ENCODE peak calls at places on chromosome 3, in eight cellular contexts. One of them, this sample, is unnamed.

GRCh38 chr3:121165397-121165837 is 257.4 kb downstream of the STXBP5L start:
- DNase-seq in AG10803: no peak
- DNase-seq in NCI-H2029 treated with DMSO at 0.1 percent for 48 hours: no peak
- DNase-seq in activated CD8-positive, alpha-beta memory T cell treated with anti-CD3 and anti-CD28 coated beads, Interleukin-2, amount 50 U/mL, for 48 hours: no peak
- DNase-seq in effector memory CD8-positive, alpha-beta T cell: no peak
- DNase-seq in posterior cingulate gyrus: no peak
- DNase-seq in T-helper 2 cell: no peak
- DNase-seq in brain pericyte: no peak
- DNase-seq in this sample: no peak

GRCh38 chr3:172760406-172760805 is 9.9 kb downstream of the ECT2 start:
- DNase-seq in brain pericyte: no peak
- DNase-seq in posterior cingulate gyrus: no peak
- DNase-seq in activated CD8-positive, alpha-beta memory T cell treated with anti-CD3 and anti-CD28 coated beads, Interleukin-2, amount 50 U/mL, for 48 hours: no peak
- DNase-seq in AG10803: peak
- DNase-seq in NCI-H2029 treated with DMSO at 0.1 percent for 48 hours: no peak
- DNase-seq in T-helper 2 cell: no peak
- DNase-seq in effector memory CD8-positive, alpha-beta T cell: no peak
- DNase-seq in this sample: no peak

GRCh38 chr3:110272525-110272924 is 799.1 kb upstream of the NECTIN3 start:
- DNase-seq in activated CD8-positive, alpha-beta memory T cell treated with anti-CD3 and anti-CD28 coated beads, Interleukin-2, amount 50 U/mL, for 48 hours: no peak
- DNase-seq in NCI-H2029 treated with DMSO at 0.1 percent for 48 hours: no peak
- DNase-seq in posterior cingulate gyrus: no peak
- DNase-seq in AG10803: no peak
- DNase-seq in effector memory CD8-positive, alpha-beta T cell: no peak
- DNase-seq in brain pericyte: no peak
- DNase-seq in T-helper 2 cell: no peak
- DNase-seq in this sample: no peak

GRCh38 chr3:184380627-184381260 is 890 bp downstream of the CHRD start:
- DNase-seq in T-helper 2 cell: no peak
- DNase-seq in posterior cingulate gyrus: no peak
- DNase-seq in effector memory CD8-positive, alpha-beta T cell: no peak
- DNase-seq in brain pericyte: no peak
- DNase-seq in activated CD8-positive, alpha-beta memory T cell treated with anti-CD3 and anti-CD28 coated beads, Interleukin-2, amount 50 U/mL, for 48 hours: no peak
- DNase-seq in AG10803: no peak
- DNase-seq in NCI-H2029 treated with DMSO at 0.1 percent for 48 hours: no peak
- DNase-seq in this sample: no peak

GRCh38 chr3:38020342-38020726 is 9.1 kb downstream of the PLCD1 start:
- DNase-seq in posterior cingulate gyrus: no peak
- DNase-seq in AG10803: no peak
- DNase-seq in activated CD8-positive, alpha-beta memory T cell treated with anti-CD3 and anti-CD28 coated beads, Interleukin-2, amount 50 U/mL, for 48 hours: no peak
- DNase-seq in T-helper 2 cell: no peak
- DNase-seq in NCI-H2029 treated with DMSO at 0.1 percent for 48 hours: no peak
- DNase-seq in effector memory CD8-positive, alpha-beta T cell: no peak
- DNase-seq in brain pericyte: no peak
- DNase-seq in this sample: no peak

GRCh38 chr3:153162513-153163348 is 705 bp downstream of the RAP2B start:
- DNase-seq in brain pericyte: no peak
- DNase-seq in T-helper 2 cell: peak
- DNase-seq in NCI-H2029 treated with DMSO at 0.1 percent for 48 hours: no peak
- DNase-seq in posterior cingulate gyrus: peak
- DNase-seq in activated CD8-positive, alpha-beta memory T cell treated with anti-CD3 and anti-CD28 coated beads, Interleukin-2, amount 50 U/mL, for 48 hours: peak
- DNase-seq in AG10803: peak
- DNase-seq in effector memory CD8-positive, alpha-beta T cell: peak
- DNase-seq in this sample: peak

GRCh38 chr3:71245052-71245488 is 338.5 kb downstream of the FOXP1 start:
- DNase-seq in effector memory CD8-positive, alpha-beta T cell: no peak
- DNase-seq in activated CD8-positive, alpha-beta memory T cell treated with anti-CD3 and anti-CD28 coated beads, Interleukin-2, amount 50 U/mL, for 48 hours: no peak
- DNase-seq in brain pericyte: no peak
- DNase-seq in posterior cingulate gyrus: no peak
- DNase-seq in NCI-H2029 treated with DMSO at 0.1 percent for 48 hours: no peak
- DNase-seq in AG10803: peak
- DNase-seq in T-helper 2 cell: no peak
- DNase-seq in this sample: no peak

GRCh38 chr3:137760341-137761098 is 3.6 kb upstream of the SOX14 start:
- DNase-seq in AG10803: no peak
- DNase-seq in effector memory CD8-positive, alpha-beta T cell: no peak
- DNase-seq in NCI-H2029 treated with DMSO at 0.1 percent for 48 hours: no peak
- DNase-seq in posterior cingulate gyrus: no peak
- DNase-seq in T-helper 2 cell: no peak
- DNase-seq in brain pericyte: no peak
- DNase-seq in activated CD8-positive, alpha-beta memory T cell treated with anti-CD3 and anti-CD28 coated beads, Interleukin-2, amount 50 U/mL, for 48 hours: no peak
- DNase-seq in this sample: no peak

GRCh38 chr3:106963446-106963845 is 413.8 kb upstream of the CCDC54 start:
- DNase-seq in effector memory CD8-positive, alpha-beta T cell: no peak
- DNase-seq in activated CD8-positive, alpha-beta memory T cell treated with anti-CD3 and anti-CD28 coated beads, Interleukin-2, amount 50 U/mL, for 48 hours: no peak
- DNase-seq in brain pericyte: peak
- DNase-seq in posterior cingulate gyrus: no peak
- DNase-seq in AG10803: no peak
- DNase-seq in NCI-H2029 treated with DMSO at 0.1 percent for 48 hours: no peak
- DNase-seq in T-helper 2 cell: no peak
- DNase-seq in this sample: no peak

GRCh38 chr3:140573011-140573410 is 104.9 kb upstream of the TRIM42 start:
- DNase-seq in brain pericyte: no peak
- DNase-seq in posterior cingulate gyrus: no peak
- DNase-seq in AG10803: no peak
- DNase-seq in NCI-H2029 treated with DMSO at 0.1 percent for 48 hours: no peak
- DNase-seq in T-helper 2 cell: no peak
- DNase-seq in effector memory CD8-positive, alpha-beta T cell: no peak
- DNase-seq in activated CD8-positive, alpha-beta memory T cell treated with anti-CD3 and anti-CD28 coated beads, Interleukin-2, amount 50 U/mL, for 48 hours: no peak
- DNase-seq in this sample: no peak

GRCh38 chr3:72348357-72348756 is 499.9 kb downstream of the SHQ1 start:
- DNase-seq in NCI-H2029 treated with DMSO at 0.1 percent for 48 hours: no peak
- DNase-seq in brain pericyte: no peak
- DNase-seq in posterior cingulate gyrus: no peak
- DNase-seq in T-helper 2 cell: no peak
- DNase-seq in AG10803: no peak
- DNase-seq in effector memory CD8-positive, alpha-beta T cell: no peak
- DNase-seq in activated CD8-positive, alpha-beta memory T cell treated with anti-CD3 and anti-CD28 coated beads, Interleukin-2, amount 50 U/mL, for 48 hours: no peak
- DNase-seq in this sample: no peak

GRCh38 chr3:185927501-185928200 is 10.2 kb downstream of the TRA2B start:
- DNase-seq in activated CD8-positive, alpha-beta memory T cell treated with anti-CD3 and anti-CD28 coated beads, Interleukin-2, amount 50 U/mL, for 48 hours: no peak
- DNase-seq in brain pericyte: no peak
- DNase-seq in posterior cingulate gyrus: no peak
- DNase-seq in AG10803: no peak
- DNase-seq in T-helper 2 cell: no peak
- DNase-seq in effector memory CD8-positive, alpha-beta T cell: no peak
- DNase-seq in NCI-H2029 treated with DMSO at 0.1 percent for 48 hours: no peak
- DNase-seq in this sample: no peak

GRCh38 chr3:136898954-136899353 is 36.9 kb downstream of the NCK1 start:
- DNase-seq in effector memory CD8-positive, alpha-beta T cell: no peak
- DNase-seq in brain pericyte: no peak
- DNase-seq in posterior cingulate gyrus: no peak
- DNase-seq in NCI-H2029 treated with DMSO at 0.1 percent for 48 hours: no peak
- DNase-seq in AG10803: peak
- DNase-seq in activated CD8-positive, alpha-beta memory T cell treated with anti-CD3 and anti-CD28 coated beads, Interleukin-2, amount 50 U/mL, for 48 hours: no peak
- DNase-seq in T-helper 2 cell: no peak
- DNase-seq in this sample: no peak

GRCh38 chr3:3998140-3998977 is 199.1 kb downstream of the LRRN1 start:
- DNase-seq in effector memory CD8-positive, alpha-beta T cell: no peak
- DNase-seq in brain pericyte: no peak
- DNase-seq in activated CD8-positive, alpha-beta memory T cell treated with anti-CD3 and anti-CD28 coated beads, Interleukin-2, amount 50 U/mL, for 48 hours: no peak
- DNase-seq in posterior cingulate gyrus: no peak
- DNase-seq in T-helper 2 cell: no peak
- DNase-seq in AG10803: no peak
- DNase-seq in NCI-H2029 treated with DMSO at 0.1 percent for 48 hours: peak
- DNase-seq in this sample: no peak

GRCh38 chr3:14506626-14507344 is 33.4 kb downstream of the GRIP2 start:
- DNase-seq in NCI-H2029 treated with DMSO at 0.1 percent for 48 hours: no peak
- DNase-seq in brain pericyte: no peak
- DNase-seq in posterior cingulate gyrus: no peak
- DNase-seq in T-helper 2 cell: no peak
- DNase-seq in activated CD8-positive, alpha-beta memory T cell treated with anti-CD3 and anti-CD28 coated beads, Interleukin-2, amount 50 U/mL, for 48 hours: peak
- DNase-seq in AG10803: no peak
- DNase-seq in effector memory CD8-positive, alpha-beta T cell: no peak
- DNase-seq in this sample: no peak

GRCh38 chr3:43231276-43232000 is 54.9 kb upstream of the SNRK start:
- DNase-seq in T-helper 2 cell: no peak
- DNase-seq in posterior cingulate gyrus: no peak
- DNase-seq in NCI-H2029 treated with DMSO at 0.1 percent for 48 hours: no peak
- DNase-seq in effector memory CD8-positive, alpha-beta T cell: no peak
- DNase-seq in activated CD8-positive, alpha-beta memory T cell treated with anti-CD3 and anti-CD28 coated beads, Interleukin-2, amount 50 U/mL, for 48 hours: no peak
- DNase-seq in AG10803: peak
- DNase-seq in brain pericyte: no peak
- DNase-seq in this sample: no peak

GRCh38 chr3:42605550-42606173 is 5.2 kb downstream of the NKTR start:
- DNase-seq in T-helper 2 cell: no peak
- DNase-seq in NCI-H2029 treated with DMSO at 0.1 percent for 48 hours: no peak
- DNase-seq in posterior cingulate gyrus: no peak
- DNase-seq in brain pericyte: no peak
- DNase-seq in AG10803: no peak
- DNase-seq in activated CD8-positive, alpha-beta memory T cell treated with anti-CD3 and anti-CD28 coated beads, Interleukin-2, amount 50 U/mL, for 48 hours: no peak
- DNase-seq in effector memory CD8-positive, alpha-beta T cell: no peak
- DNase-seq in this sample: no peak

GRCh38 chr3:69181592-69182211 is 59.3 kb upstream of the LMOD3 start:
- DNase-seq in NCI-H2029 treated with DMSO at 0.1 percent for 48 hours: no peak
- DNase-seq in T-helper 2 cell: no peak
- DNase-seq in brain pericyte: peak
- DNase-seq in AG10803: peak
- DNase-seq in activated CD8-positive, alpha-beta memory T cell treated with anti-CD3 and anti-CD28 coated beads, Interleukin-2, amount 50 U/mL, for 48 hours: no peak
- DNase-seq in posterior cingulate gyrus: no peak
- DNase-seq in effector memory CD8-positive, alpha-beta T cell: no peak
- DNase-seq in this sample: no peak

GRCh38 chr3:76078101-76078500 is 292.8 kb upstream of the ZNF717 start:
- DNase-seq in activated CD8-positive, alpha-beta memory T cell treated with anti-CD3 and anti-CD28 coated beads, Interleukin-2, amount 50 U/mL, for 48 hours: no peak
- DNase-seq in brain pericyte: no peak
- DNase-seq in posterior cingulate gyrus: no peak
- DNase-seq in T-helper 2 cell: no peak
- DNase-seq in NCI-H2029 treated with DMSO at 0.1 percent for 48 hours: no peak
- DNase-seq in AG10803: no peak
- DNase-seq in effector memory CD8-positive, alpha-beta T cell: no peak
- DNase-seq in this sample: no peak

GRCh38 chr3:70244422-70244821 is 68.0 kb downstream of the MDFIC2 start:
- DNase-seq in activated CD8-positive, alpha-beta memory T cell treated with anti-CD3 and anti-CD28 coated beads, Interleukin-2, amount 50 U/mL, for 48 hours: no peak
- DNase-seq in brain pericyte: no peak
- DNase-seq in posterior cingulate gyrus: no peak
- DNase-seq in effector memory CD8-positive, alpha-beta T cell: no peak
- DNase-seq in AG10803: no peak
- DNase-seq in NCI-H2029 treated with DMSO at 0.1 percent for 48 hours: no peak
- DNase-seq in T-helper 2 cell: no peak
- DNase-seq in this sample: no peak

This sample was measured in Right ventricle myocardium superior.